ENCODE peak calls at places on chromosomes 11 and 22, in six cellular contexts. One of them, this sample, is unnamed.
A peak's percentile ranks its signal among the peaks of the same experiment; 100 is the strongest.

GRCh38 chr11:36385121-36385530 is 89.0 kb downstream of the PRR5L start:
- DNase-seq in Karpas-422: no peak
- DNase-seq in psoas muscle: no peak
- DNase-seq in AG09309: no peak
- DNase-seq in colonic mucosa: no peak
- DNase-seq in neural progenitor cell: no peak
- DNase-seq in this sample: peak; percentile 50

GRCh38 chr11:95519912-95520311 is 269.7 kb downstream of the FAM76B start:
- DNase-seq in Karpas-422: no peak
- DNase-seq in colonic mucosa: no peak
- DNase-seq in psoas muscle: no peak
- DNase-seq in neural progenitor cell: no peak
- DNase-seq in AG09309: no peak
- DNase-seq in this sample: no peak

GRCh38 chr11:100857236-100858005 is 170.3 kb downstream of the ARHGAP42 start:
- DNase-seq in colonic mucosa: no peak
- DNase-seq in neural progenitor cell: peak; percentile 57
- DNase-seq in Karpas-422: no peak
- DNase-seq in AG09309: no peak
- DNase-seq in psoas muscle: no peak
- DNase-seq in this sample: no peak

GRCh38 chr11:44950625-44951472 is at the start of gene TP53I11:
- DNase-seq in Karpas-422: no peak
- DNase-seq in psoas muscle: peak; percentile 88
- DNase-seq in colonic mucosa: peak; percentile 89
- DNase-seq in neural progenitor cell: peak; percentile 84
- DNase-seq in AG09309: no peak
- DNase-seq in this sample: no peak

GRCh38 chr11:7576671-7577225 is 62.9 kb downstream of the PPFIBP2 start:
- DNase-seq in neural progenitor cell: no peak
- DNase-seq in AG09309: no peak
- DNase-seq in psoas muscle: peak; percentile 39
- DNase-seq in Karpas-422: no peak
- DNase-seq in colonic mucosa: peak; percentile 31
- DNase-seq in this sample: no peak

GRCh38 chr22:47219789-47220188 is 457.3 kb downstream of the TBC1D22A start:
- DNase-seq in Karpas-422: no peak
- DNase-seq in psoas muscle: no peak
- DNase-seq in colonic mucosa: no peak
- DNase-seq in neural progenitor cell: no peak
- DNase-seq in AG09309: no peak
- DNase-seq in this sample: no peak

GRCh38 chr22:31734512-31734911 is 15.4 kb downstream of the PRR14L start:
- DNase-seq in psoas muscle: no peak
- DNase-seq in colonic mucosa: no peak
- DNase-seq in AG09309: no peak
- DNase-seq in Karpas-422: no peak
- DNase-seq in neural progenitor cell: no peak
- DNase-seq in this sample: peak; percentile 31

GRCh38 chr22:35873426-35873825 is 155.2 kb downstream of the RBFOX2 start:
- DNase-seq in neural progenitor cell: no peak
- DNase-seq in psoas muscle: no peak
- DNase-seq in Karpas-422: no peak
- DNase-seq in AG09309: no peak
- DNase-seq in colonic mucosa: no peak
- DNase-seq in this sample: no peak

GRCh38 chr11:44304091-44305084 is 5.6 kb downstream of the ALX4 start:
- DNase-seq in neural progenitor cell: peak; percentile 86
- DNase-seq in AG09309: no peak
- DNase-seq in psoas muscle: no peak
- DNase-seq in Karpas-422: no peak
- DNase-seq in colonic mucosa: no peak
- DNase-seq in this sample: no peak

GRCh38 chr11:105296806-105297205 is 157.2 kb upstream of the CARD18 start:
- DNase-seq in neural progenitor cell: no peak
- DNase-seq in AG09309: no peak
- DNase-seq in psoas muscle: no peak
- DNase-seq in Karpas-422: no peak
- DNase-seq in colonic mucosa: no peak
- DNase-seq in this sample: no peak

GRCh38 chr22:39298194-39298987 is 21.0 kb downstream of the RPL3 start:
- DNase-seq in colonic mucosa: no peak
- DNase-seq in AG09309: no peak
- DNase-seq in psoas muscle: no peak
- DNase-seq in Karpas-422: no peak
- DNase-seq in neural progenitor cell: no peak
- DNase-seq in this sample: no peak

GRCh38 chr22:23068096-23068831 is 2.1 kb upstream of the GNAZ start:
- DNase-seq in colonic mucosa: no peak
- DNase-seq in psoas muscle: no peak
- DNase-seq in neural progenitor cell: no peak
- DNase-seq in Karpas-422: no peak
- DNase-seq in AG09309: no peak
- DNase-seq in this sample: no peak

GRCh38 chr11:105588001-105588400 is 21.9 kb upstream of the GRIA4 start:
- DNase-seq in AG09309: no peak
- DNase-seq in neural progenitor cell: no peak
- DNase-seq in colonic mucosa: no peak
- DNase-seq in psoas muscle: no peak
- DNase-seq in Karpas-422: no peak
- DNase-seq in this sample: peak; percentile 57

GRCh38 chr11:118842369-118842768 is 41.3 kb upstream of the CXCR5 start:
- DNase-seq in psoas muscle: no peak
- DNase-seq in colonic mucosa: no peak
- DNase-seq in Karpas-422: no peak
- DNase-seq in neural progenitor cell: no peak
- DNase-seq in AG09309: no peak
- DNase-seq in this sample: peak; percentile 23

GRCh38 chr11:33897761-33898403 is 6.0 kb upstream of the LMO2 start:
- DNase-seq in psoas muscle: no peak
- DNase-seq in AG09309: no peak
- DNase-seq in neural progenitor cell: no peak
- DNase-seq in Karpas-422: no peak
- DNase-seq in colonic mucosa: no peak
- DNase-seq in this sample: no peak

GRCh38 chr11:103091441-103091809 is 535 bp downstream of the DCUN1D5 start:
- DNase-seq in Karpas-422: peak; percentile 94
- DNase-seq in psoas muscle: peak; percentile 20
- DNase-seq in neural progenitor cell: peak; percentile 58
- DNase-seq in colonic mucosa: peak; percentile 56
- DNase-seq in AG09309: no peak
- DNase-seq in this sample: no peak

GRCh38 chr11:32510039-32510438 is 73.6 kb upstream of the EIF3M start:
- DNase-seq in Karpas-422: no peak
- DNase-seq in neural progenitor cell: no peak
- DNase-seq in colonic mucosa: no peak
- DNase-seq in psoas muscle: no peak
- DNase-seq in AG09309: no peak
- DNase-seq in this sample: no peak

GRCh38 chr11:86244063-86244521 is 461 bp upstream of the EED start:
- DNase-seq in neural progenitor cell: peak; percentile 94
- DNase-seq in AG09309: peak; percentile 54
- DNase-seq in Karpas-422: peak; percentile 100
- DNase-seq in psoas muscle: peak; percentile 86
- DNase-seq in colonic mucosa: peak; percentile 89
- DNase-seq in this sample: peak; percentile 77

GRCh38 chr22:29464581-29464980 is 15.4 kb upstream of the NEFH start:
- DNase-seq in psoas muscle: no peak
- DNase-seq in neural progenitor cell: no peak
- DNase-seq in Karpas-422: no peak
- DNase-seq in AG09309: no peak
- DNase-seq in colonic mucosa: no peak
- DNase-seq in this sample: no peak

GRCh38 chr22:29469755-29470154 is 10.3 kb upstream of the NEFH start:
- DNase-seq in colonic mucosa: no peak
- DNase-seq in AG09309: no peak
- DNase-seq in neural progenitor cell: peak; percentile 52
- DNase-seq in psoas muscle: no peak
- DNase-seq in Karpas-422: no peak
- DNase-seq in this sample: no peak

GRCh38 chr22:29473001-29473400 is 7.0 kb upstream of the NEFH start:
- DNase-seq in neural progenitor cell: no peak
- DNase-seq in colonic mucosa: no peak
- DNase-seq in AG09309: no peak
- DNase-seq in Karpas-422: no peak
- DNase-seq in psoas muscle: no peak
- DNase-seq in this sample: no peak

GRCh38 chr22:29475550-29475949 is 4.5 kb upstream of the NEFH start:
- DNase-seq in colonic mucosa: no peak
- DNase-seq in Karpas-422: peak; percentile 92
- DNase-seq in neural progenitor cell: no peak
- DNase-seq in AG09309: no peak
- DNase-seq in psoas muscle: no peak
- DNase-seq in this sample: no peak

GRCh38 chr22:29470159-29470855 is 9.7 kb upstream of the NEFH start:
- DNase-seq in psoas muscle: peak; percentile 52
- DNase-seq in AG09309: no peak
- DNase-seq in Karpas-422: peak; percentile 68
- DNase-seq in colonic mucosa: peak; percentile 68
- DNase-seq in neural progenitor cell: peak; percentile 94
- DNase-seq in this sample: no peak
- H3K4me3 ChIP-seq in psoas muscle: no peak overlapping the region
- H3K4me3 ChIP-seq in AG09309: no peak overlapping the region
- H3K4me3 ChIP-seq in Karpas-422: no peak overlapping the region
- H3K4me3 ChIP-seq in colonic mucosa: peak overlapping the region; percentile 13
- H3K4me3 ChIP-seq in neural progenitor cell: peak overlapping the region; percentile 78
- H3K4me3 ChIP-seq in this sample: peak overlapping the region; percentile 28

GRCh38 chr22:30385913-30386312 is 1.3 kb downstream of the RNF215 start:
- DNase-seq in colonic mucosa: no peak
- DNase-seq in Karpas-422: no peak
- DNase-seq in neural progenitor cell: no peak
- DNase-seq in AG09309: no peak
- DNase-seq in psoas muscle: no peak
- DNase-seq in this sample: no peak
- H3K4me3 ChIP-seq in colonic mucosa: no peak overlapping the region
- H3K4me3 ChIP-seq in Karpas-422: peak overlapping the region; percentile 67
- H3K4me3 ChIP-seq in neural progenitor cell: no peak overlapping the region
- H3K4me3 ChIP-seq in AG09309: peak overlapping the region; percentile 71
- H3K4me3 ChIP-seq in psoas muscle: no peak overlapping the region
- H3K4me3 ChIP-seq in this sample: no peak overlapping the region

GRCh38 chr11:60970369-60970774 is 1.1 kb upstream of the CD6 start:
- DNase-seq in neural progenitor cell: peak; percentile 68
- DNase-seq in psoas muscle: peak; percentile 31
- DNase-seq in Karpas-422: peak; percentile 89
- DNase-seq in AG09309: no peak
- DNase-seq in colonic mucosa: peak; percentile 67
- DNase-seq in this sample: no peak

GRCh38 chr11:60970890-60971289 is 590 bp upstream of the CD6 start:
- DNase-seq in AG09309: no peak
- DNase-seq in neural progenitor cell: no peak
- DNase-seq in colonic mucosa: no peak
- DNase-seq in Karpas-422: no peak
- DNase-seq in psoas muscle: no peak
- DNase-seq in this sample: no peak

GRCh38 chr11:60973699-60974098 is 2.2 kb downstream of the CD6 start:
- DNase-seq in colonic mucosa: no peak
- DNase-seq in Karpas-422: no peak
- DNase-seq in AG09309: no peak
- DNase-seq in psoas muscle: no peak
- DNase-seq in neural progenitor cell: no peak
- DNase-seq in this sample: no peak

GRCh38 chr11:60971520-60971919 is at the start of gene CD6:
- DNase-seq in Karpas-422: no peak
- DNase-seq in neural progenitor cell: no peak
- DNase-seq in AG09309: no peak
- DNase-seq in psoas muscle: no peak
- DNase-seq in colonic mucosa: no peak
- DNase-seq in this sample: no peak

DNA sequence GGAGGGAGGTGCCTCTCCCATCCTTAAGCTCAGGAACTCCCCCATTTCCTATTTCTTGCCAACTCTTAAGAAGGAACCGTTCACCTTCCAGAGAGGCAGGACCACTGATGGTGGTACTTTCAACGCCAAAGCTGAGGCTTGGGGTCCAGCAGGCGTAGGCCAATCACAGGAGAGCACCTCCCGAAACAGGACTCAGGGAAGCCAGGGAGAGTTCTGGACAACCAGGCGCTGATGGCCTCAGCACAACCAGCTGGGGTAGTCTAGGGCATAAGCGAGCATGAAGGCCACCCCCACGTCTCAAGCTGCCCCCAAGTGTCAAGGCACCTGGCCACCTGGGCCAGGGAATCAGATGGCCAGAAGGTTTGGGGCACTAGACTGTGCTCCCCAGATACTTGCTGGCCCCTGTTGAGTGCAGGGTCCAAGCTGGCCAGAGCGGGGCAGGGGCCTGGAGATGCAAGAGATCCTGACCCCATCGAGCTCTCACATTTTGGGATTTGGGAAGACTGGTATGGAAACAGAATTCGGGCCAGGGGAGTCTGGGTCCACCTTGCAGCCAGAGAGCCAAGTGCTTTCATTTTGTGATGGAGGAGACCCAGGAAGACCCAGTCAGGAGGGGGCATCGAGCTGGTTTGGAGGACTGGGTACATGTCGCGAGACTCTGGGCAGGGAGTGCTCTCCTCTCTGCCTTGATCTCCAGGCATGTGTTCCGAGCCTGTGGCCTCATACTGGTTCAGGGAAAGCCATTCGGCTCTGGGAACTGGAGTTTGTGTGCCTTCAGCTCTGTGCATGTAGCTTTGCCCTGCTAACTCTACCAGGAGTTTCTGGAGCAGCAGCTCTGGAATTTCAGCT is 926 bp downstream of the CD6 start:
- DNase-seq in AG09309: no peak
- DNase-seq in psoas muscle: no peak
- DNase-seq in Karpas-422: no peak
- DNase-seq in colonic mucosa: no peak
- DNase-seq in neural progenitor cell: no peak
- DNase-seq in this sample: no peak
- H3K4me3 ChIP-seq in AG09309: no peak overlapping the region
- H3K4me3 ChIP-seq in psoas muscle: no peak overlapping the region
- H3K4me3 ChIP-seq in Karpas-422: no peak overlapping the region
- H3K4me3 ChIP-seq in colonic mucosa: peak overlapping the region; percentile 16
- H3K4me3 ChIP-seq in neural progenitor cell: no peak overlapping the region
- H3K4me3 ChIP-seq in this sample: no peak overlapping the region

DNA sequence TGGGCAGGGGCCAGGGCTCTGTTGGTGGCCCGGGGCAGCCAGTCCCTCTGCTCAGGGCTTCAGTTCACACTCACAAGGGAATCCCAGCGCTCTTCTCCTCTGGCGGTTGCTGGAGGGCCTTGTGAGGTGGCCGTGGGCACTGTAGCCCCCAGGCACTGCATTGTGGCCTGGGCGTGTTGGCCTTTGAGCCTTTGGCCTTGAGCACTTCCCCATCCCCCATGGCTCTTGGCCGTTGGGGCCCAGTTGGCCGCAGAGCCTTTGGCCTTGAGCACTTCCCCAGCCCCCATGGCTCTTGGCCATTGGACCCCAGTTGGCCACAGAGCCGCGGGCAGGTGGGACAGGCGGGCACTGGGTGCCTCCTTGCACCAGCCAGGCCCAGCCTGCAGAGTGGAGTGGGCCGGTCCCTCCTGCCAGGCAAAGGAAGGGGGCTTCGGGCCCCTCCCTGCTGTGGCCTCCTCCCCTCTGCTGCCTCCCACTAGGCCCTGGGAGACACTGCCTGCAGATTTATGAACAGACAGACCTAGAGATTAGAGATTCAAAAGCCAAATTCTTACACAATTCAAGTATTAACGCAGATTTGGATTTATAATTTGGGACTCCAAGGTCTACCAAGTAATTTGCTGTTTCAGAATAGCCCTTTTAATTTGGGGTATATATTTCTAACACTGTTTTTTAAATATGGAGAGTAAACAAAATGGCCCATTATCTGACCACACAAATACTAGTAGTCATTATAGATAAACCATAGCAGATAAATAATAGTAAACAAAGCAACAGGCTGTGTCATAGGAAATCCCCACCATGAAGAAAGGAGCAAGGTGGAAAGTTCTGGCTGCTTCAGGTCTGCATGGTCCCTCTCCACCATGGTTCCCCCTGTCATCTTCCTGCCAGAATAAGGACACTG is 18.2 kb upstream of the TXNRD2 start:
- DNase-seq in neural progenitor cell: no peak
- DNase-seq in colonic mucosa: no peak
- DNase-seq in psoas muscle: peak; percentile 17
- DNase-seq in Karpas-422: no peak
- DNase-seq in AG09309: no peak
- DNase-seq in this sample: no peak
- H3K4me3 ChIP-seq in neural progenitor cell: peak overlapping the region; percentile 52
- H3K4me3 ChIP-seq in colonic mucosa: peak overlapping the region; percentile 24
- H3K4me3 ChIP-seq in psoas muscle: peak overlapping the region; percentile 6
- H3K4me3 ChIP-seq in Karpas-422: no peak overlapping the region
- H3K4me3 ChIP-seq in AG09309: no peak overlapping the region
- H3K4me3 ChIP-seq in this sample: no peak overlapping the region